ENCODE peak calls at places on chromosomes 5 and 9, in five cellular contexts. H is skeletal muscle cell, N is foreskin fibroblast, A is psoas muscle, F is HCT116. M is an unnamed sample.

GRCh38 chr5:127665641-127666040 is 16.8 kb downstream of the CTXN3 start:
- DNase-seq in H (no peak), N (no peak), A (no peak), F (no peak), M (no peak)

GRCh38 chr5:35672995-35673394 is 55.3 kb downstream of the SPEF2 start:
- DNase-seq in H (no peak), N (no peak), A (no peak), F (no peak), M (no peak)

GRCh38 chr5:79236364-79236969 is 536 bp downstream of the JMY start:
- DNase-seq in H (no peak), N (no peak), A (no peak), F (no peak), M (peak; percentile 74)

GRCh38 chr9:104367507-104367906 is 136.6 kb upstream of the OR13F1 start:
- DNase-seq in H (no peak), N (no peak), A (no peak), F (no peak), M (no peak)

GRCh38 chr5:133108481-133108921 is 56.7 kb downstream of the HSPA4 start:
- DNase-seq in H (no peak), N (no peak), A (no peak), F (no peak), M (no peak)

GRCh38 chr9:124797343-124798103 is 20.6 kb downstream of the OLFML2A start:
- DNase-seq in H (no peak), N (no peak), A (no peak), F (no peak), M (peak; percentile 65)

GRCh38 chr9:108033976-108034964 is 544.7 kb upstream of the KLF4 start:
- DNase-seq in H (peak; percentile 75), N (peak; percentile 85), A (peak; percentile 24), F (no peak), M (no peak)

GRCh38 chr5:34586117-34586885 is 69.8 kb upstream of the RAI14 start:
- DNase-seq in H (peak; percentile 92), N (peak; percentile 90), A (no peak), F (no peak), M (no peak)

GRCh38 chr9:126965541-126966428 is 51.2 kb downstream of the RALGPS1 start:
- DNase-seq in H (no peak), N (peak; percentile 42), A (peak; percentile 39), F (peak; percentile 38), M (no peak)

GRCh38 chr9:120985759-120986353 is 59.3 kb upstream of the TRAF1 start:
- DNase-seq in H (no peak), N (peak; percentile 28), A (no peak), F (peak; percentile 50), M (no peak)

GRCh38 chr5:159915913-159916840 is at the start of gene ADRA1B:
- DNase-seq in H (no peak), N (no peak), A (peak; percentile 77), F (no peak), M (peak; percentile 40)

GRCh38 chr9:76557674-76558073 is 98.7 kb downstream of the GCNT1 start:
- DNase-seq in H (no peak), N (peak; percentile 90), A (no peak), F (no peak), M (no peak)

GRCh38 chr5:157076558-157076957 is 17.6 kb upstream of the HAVCR1 start:
- DNase-seq in H (peak; percentile 23), N (no peak), A (no peak), F (no peak), M (no peak)

GRCh38 chr9:110291921-110292575 is 35.7 kb upstream of the TXN start:
- DNase-seq in H (no peak), N (no peak), A (no peak), F (no peak), M (peak; percentile 51)

GRCh38 chr5:14143843-14144585 is 872 bp downstream of the TRIO start:
- DNase-seq in H (no peak), N (peak; percentile 24), A (peak; percentile 61), F (no peak), M (peak; percentile 43)

GRCh38 chr5:1322955-1323802 is 21.7 kb downstream of the CLPTM1L start:
- DNase-seq in H (no peak), N (no peak), A (no peak), F (no peak), M (peak; percentile 8)

GRCh38 chr9:91426123-91426745 is 2.6 kb upstream of the NFIL3 start:
- DNase-seq in H (peak; percentile 33), N (peak; percentile 51), A (no peak), F (peak; percentile 51), M (no peak)

GRCh38 chr9:114207034-114207815 is 51.9 kb downstream of the COL27A1 start:
- DNase-seq in H (peak; percentile 28), N (peak; percentile 71), A (peak; percentile 81), F (no peak), M (no peak)

GRCh38 chr9:93903886-93904648 is 51.1 kb downstream of the BARX1 start:
- DNase-seq in H (no peak), N (no peak), A (peak; percentile 0), F (no peak), M (no peak)

GRCh38 chr5:150904479-150905311 is at the start of gene ZNF300:
- DNase-seq in H (peak; percentile 85), N (peak; percentile 91), A (peak; percentile 84), F (no peak), M (peak; percentile 93)

GRCh38 chr9:2181794-2182193 is 166.6 kb downstream of the SMARCA2 start:
- DNase-seq in H (no peak), N (no peak), A (peak; percentile 27), F (peak; percentile 12), M (no peak)

GRCh38 chr9:31210982-31211570 is 1173.4 kb upstream of the ACO1 start:
- DNase-seq in H (no peak), N (no peak), A (peak; percentile 8), F (no peak), M (peak; percentile 28)

GRCh38 chr9:113853333-113853732 is 22.8 kb upstream of the ZNF618 start:
- DNase-seq in H (no peak), N (no peak), A (no peak), F (no peak), M (no peak)

GRCh38 chr5:60184599-60184998 is 291.1 kb upstream of the PDE4D start:
- DNase-seq in H (peak; percentile 54), N (no peak), A (no peak), F (no peak), M (no peak)

GRCh38 chr9:121780641-121781040 is 129.2 kb downstream of the DAB2IP start:
- DNase-seq in H (no peak), N (no peak), A (no peak), F (no peak), M (no peak)

GRCh38 chr9:137000177-137000930 is 4.0 kb upstream of the CLIC3 start:
- DNase-seq in H (no peak), N (peak; percentile 48), A (no peak), F (no peak), M (no peak)

GRCh38 chr5:37838933-37839341 is 904 bp downstream of the GDNF start:
- DNase-seq in H (no peak), N (no peak), A (no peak), F (no peak), M (no peak)
- H3K4me3 ChIP-seq in H (peak overlapping the region; percentile 61), N (peak overlapping the region; percentile 86), A (peak overlapping the region; percentile 73), F (no peak overlapping the region), M (no peak overlapping the region)

GRCh38 chr5:2755811-2756210 is 4.3 kb upstream of the IRX2 start:
- DNase-seq in H (no peak), N (no peak), A (no peak), F (no peak), M (no peak)
- H3K4me3 ChIP-seq in H (peak overlapping the region; percentile 36), N (peak overlapping the region; percentile 61), A (peak overlapping the region; percentile 39), F (no peak overlapping the region), M (peak overlapping the region; percentile 32)

DNA sequence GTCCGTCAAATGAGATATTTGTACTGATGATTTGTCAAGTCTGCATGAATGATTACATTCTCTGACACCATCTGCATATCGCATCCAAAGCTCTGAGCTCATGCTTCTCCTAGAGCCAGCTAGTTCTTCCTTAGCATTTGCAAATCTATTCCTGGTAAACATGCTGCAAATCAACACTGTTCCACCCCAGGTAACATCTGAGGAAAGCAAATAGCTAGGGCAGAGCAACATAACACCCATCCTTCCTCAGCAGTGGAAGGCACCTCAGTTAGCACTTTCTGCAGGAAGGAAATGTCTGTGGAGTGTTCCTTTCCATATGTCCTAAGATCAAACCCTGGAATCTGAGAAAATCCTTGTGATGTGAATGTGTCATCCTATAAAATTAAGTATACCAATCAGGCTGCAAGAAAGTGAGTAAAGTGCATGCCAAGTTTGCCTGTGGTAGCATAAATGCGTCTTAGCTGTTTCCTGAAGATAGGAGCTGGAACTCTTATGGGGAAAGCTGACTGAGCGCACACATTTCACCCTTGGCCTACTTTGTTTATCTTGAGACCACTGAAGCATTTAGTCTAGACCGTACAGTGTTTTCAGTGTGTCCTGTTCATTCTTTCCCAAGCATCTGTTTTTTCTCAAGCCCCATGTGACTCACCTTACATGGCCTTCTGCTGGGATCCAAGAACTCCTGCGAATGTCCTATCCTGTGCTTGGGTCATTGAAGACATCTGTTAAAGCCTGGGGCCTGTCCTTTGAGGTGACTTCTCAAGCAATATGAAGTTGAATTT is 50.9 kb upstream of the STARD4 start:
- DNase-seq in H (peak; percentile 59), N (no peak), A (no peak), F (no peak), M (no peak)
- H3K4me3 ChIP-seq in H (no peak overlapping the region), N (no peak overlapping the region), A (no peak overlapping the region), F (no peak overlapping the region), M (no peak overlapping the region)

GRCh38 chr9:128091144-128091543 is 23.1 kb downstream of the SLC25A25 start:
- DNase-seq in H (peak; percentile 86), N (peak; percentile 90), A (peak; percentile 79), F (no peak), M (no peak)
- H3K4me3 ChIP-seq in H (peak overlapping the region; percentile 49), N (peak overlapping the region; percentile 66), A (peak overlapping the region; percentile 13), F (no peak overlapping the region), M (no peak overlapping the region)

GRCh38 chr9:14926941-14927624 is 16.9 kb upstream of the FREM1 start:
- DNase-seq in H (no peak), N (no peak), A (no peak), F (no peak), M (no peak)

GRCh38 chr9:14923701-14924100 is 13.5 kb upstream of the FREM1 start:
- DNase-seq in H (no peak), N (no peak), A (no peak), F (no peak), M (no peak)

GRCh38 chr9:14924821-14925220 is 14.6 kb upstream of the FREM1 start:
- DNase-seq in H (peak; percentile 55), N (peak; percentile 61), A (no peak), F (no peak), M (no peak)
- H3K4me3 ChIP-seq in H (peak overlapping the region; percentile 32), N (peak overlapping the region; percentile 51), A (peak overlapping the region; percentile 28), F (no peak overlapping the region), M (no peak overlapping the region)

DNA sequence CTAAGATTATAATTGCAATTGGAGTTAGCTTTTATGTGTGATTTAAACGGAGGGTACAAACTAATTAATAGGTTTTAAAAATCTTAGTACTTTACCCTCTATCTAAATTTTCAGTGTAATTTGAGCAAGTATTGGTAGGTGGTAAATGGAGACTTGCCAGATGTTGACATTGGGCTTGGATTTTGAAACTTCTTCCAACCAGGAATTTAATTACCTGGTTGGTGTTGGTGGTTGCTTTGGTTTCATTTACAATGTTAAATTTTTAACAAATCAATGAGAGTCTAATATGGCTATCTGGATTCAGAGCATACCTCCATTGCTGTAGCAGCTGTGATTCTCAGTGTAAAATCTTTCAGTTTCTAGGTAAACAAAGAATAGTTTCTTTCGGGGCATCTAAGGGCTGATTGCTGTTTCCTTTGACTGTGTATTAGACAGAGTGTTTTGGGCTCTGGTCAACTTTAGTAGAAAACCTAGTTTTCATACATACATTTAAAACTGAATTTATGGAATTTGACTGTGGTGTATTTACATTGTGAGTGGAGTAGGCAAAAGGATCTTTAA is 1.9 kb downstream of the DAPK1 start:
- DNase-seq in H (no peak), N (no peak), A (no peak), F (no peak), M (no peak)
- H3K4me3 ChIP-seq in H (no peak overlapping the region), N (peak overlapping the region; percentile 59), A (peak overlapping the region; percentile 69), F (no peak overlapping the region), M (peak overlapping the region; percentile 85)

GRCh38 chr9:16726718-16727451 is 143.6 kb downstream of the BNC2 start:
- DNase-seq in H (peak; percentile 69), N (peak; percentile 84), A (peak; percentile 87), F (no peak), M (peak; percentile 53)
- H3K4me3 ChIP-seq in H (peak overlapping the region; percentile 59), N (peak overlapping the region; percentile 65), A (peak overlapping the region; percentile 80), F (no peak overlapping the region), M (peak overlapping the region; percentile 20)